ENCODE peak calls at places on chromosome 9, in six cellular contexts. I is CD4-positive, alpha-beta memory T cell; M is upper lobe of left lung; O is heart left ventricle; F is CD4-positive, CD25-positive, alpha-beta regulatory T cell; K is stomach. P is an unnamed sample.

GRCh38 chr9:114156658-114157421 is 1.5 kb downstream of the COL27A1 start:
- DNase-seq in F (no peak), M (peak; percentile 54), I (no peak), O (peak; percentile 67), K (peak; percentile 45), P (peak; percentile 43)

GRCh38 chr9:87500491-87500890 is 2.8 kb downstream of the DAPK1 start:
- DNase-seq in M (no peak), K (no peak), I (no peak), F (no peak), O (no peak), P (no peak)

GRCh38 chr9:81320909-81321482 is 368.4 kb downstream of the TLE1 start:
- DNase-seq in O (no peak), I (no peak), M (no peak), F (no peak), K (no peak), P (no peak)

GRCh38 chr9:71349218-71349617 is 227.8 kb upstream of the TRPM3 start:
- DNase-seq in K (no peak), F (no peak), I (no peak), M (no peak), O (no peak), P (no peak)

GRCh38 chr9:4226331-4227250 is 73.3 kb downstream of the GLIS3 start:
- DNase-seq in K (no peak), M (no peak), O (no peak), F (no peak), I (no peak), P (no peak)

GRCh38 chr9:37032713-37033112 is 1.4 kb downstream of the PAX5 start:
- DNase-seq in I (no peak), O (no peak), K (no peak), F (no peak), M (no peak), P (no peak)

GRCh38 chr9:71765693-71766092 is 2.6 kb downstream of the CEMIP2 start:
- DNase-seq in I (no peak), F (no peak), O (no peak), M (no peak), K (no peak), P (no peak)

GRCh38 chr9:116952434-116952805 is 265.3 kb downstream of the TRIM32 start:
- DNase-seq in I (no peak), M (no peak), O (no peak), F (no peak), K (no peak), P (no peak)

GRCh38 chr9:22682536-22683392 is 236.1 kb downstream of the DMRTA1 start:
- DNase-seq in M (no peak), K (no peak), I (no peak), F (no peak), O (no peak), P (no peak)

GRCh38 chr9:1049641-1050040 is 516 bp upstream of the DMRT2 start:
- DNase-seq in K (no peak), F (no peak), I (no peak), O (no peak), M (no peak), P (no peak)

GRCh38 chr9:19379697-19380046 is 364 bp downstream of the RPS6 start:
- DNase-seq in I (no peak), M (peak; percentile 26), K (no peak), F (no peak), O (no peak), P (no peak)

GRCh38 chr9:84322830-84323229 is 17.7 kb downstream of the SLC28A3 start:
- DNase-seq in F (no peak), I (no peak), M (no peak), O (no peak), K (no peak), P (no peak)

GRCh38 chr9:12922209-12922914 is 147.5 kb downstream of the LURAP1L start:
- DNase-seq in F (no peak), M (no peak), I (no peak), O (no peak), K (no peak), P (no peak)

GRCh38 chr9:86545085-86545484 is 190.9 kb upstream of the TUT7 start:
- DNase-seq in M (no peak), I (no peak), O (no peak), K (no peak), F (no peak), P (no peak)

GRCh38 chr9:100020121-100020780 is 78.5 kb downstream of the ERP44 start:
- DNase-seq in I (no peak), O (no peak), M (no peak), F (no peak), K (no peak), P (no peak)

GRCh38 chr9:79573697-79573976 is 1.9 kb downstream of the TLE4 start:
- DNase-seq in F (peak; percentile 23), M (no peak), O (no peak), I (no peak), K (no peak), P (no peak)

GRCh38 chr9:8456327-8456726 is 656.7 kb upstream of the DMAC1 start:
- DNase-seq in O (no peak), M (no peak), F (no peak), K (no peak), I (no peak), P (no peak)

GRCh38 chr9:3506164-3506563 is 19.6 kb downstream of the RFX3 start:
- DNase-seq in K (no peak), I (no peak), O (no peak), M (no peak), F (no peak), P (no peak)

GRCh38 chr9:19387317-19387716 is 7.3 kb upstream of the RPS6 start:
- DNase-seq in F (no peak), I (no peak), M (no peak), O (no peak), K (no peak), P (no peak)

DNA sequence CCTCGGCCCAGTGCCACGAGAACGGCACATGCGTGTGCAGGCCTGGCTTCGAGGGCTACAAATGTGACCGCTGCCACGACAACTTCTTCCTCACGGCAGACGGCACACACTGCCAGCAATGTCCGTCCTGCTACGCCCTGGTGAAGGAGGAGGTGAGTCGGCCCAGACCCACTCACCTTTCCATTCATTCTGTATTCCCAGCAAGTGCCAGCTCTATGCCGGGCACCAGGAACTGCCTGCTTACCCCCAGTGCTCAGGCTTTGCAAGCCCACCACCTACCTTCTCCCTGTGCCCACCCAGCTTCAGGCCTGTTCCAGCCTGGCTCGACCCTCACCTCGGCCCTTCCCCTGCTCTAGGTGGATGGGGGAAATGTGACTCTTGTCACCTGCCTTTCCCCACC is 26.6 kb upstream of the AIF1L start:
- DNase-seq in I (no peak), F (no peak), O (no peak), M (no peak), K (no peak), P (no peak)
- H3K4me3 ChIP-seq in I (no peak overlapping the region), F (no peak overlapping the region), O (no peak overlapping the region), M (no peak overlapping the region), K (no peak overlapping the region), P (no peak overlapping the region)

GRCh38 chr9:101428909-101429308 is 6.7 kb downstream of the ALDOB start:
- DNase-seq in K (no peak), F (no peak), M (no peak), O (no peak), I (no peak), P (no peak)

GRCh38 chr9:101429736-101430135 is 5.8 kb downstream of the ALDOB start:
- DNase-seq in O (no peak), M (no peak), I (no peak), F (no peak), K (no peak), P (no peak)

GRCh38 chr9:101427957-101428655 is 7.5 kb downstream of the ALDOB start:
- DNase-seq in I (no peak), M (no peak), K (no peak), O (no peak), F (no peak), P (no peak)

GRCh38 chr9:101432171-101432570 is 3.4 kb downstream of the ALDOB start:
- DNase-seq in I (no peak), K (no peak), M (no peak), O (no peak), F (no peak), P (no peak)

GRCh38 chr9:101427337-101427736 is 8.2 kb downstream of the ALDOB start:
- DNase-seq in I (no peak), K (no peak), F (no peak), M (no peak), O (no peak), P (no peak)
- H3K36me3 ChIP-seq in I (no peaks in the 10 kb centered on the region), K (no peaks in the 10 kb centered on the region), F (no peaks in the 10 kb centered on the region), M (no peaks in the 10 kb centered on the region), O (no peaks in the 10 kb centered on the region), P (no peaks in the 10 kb centered on the region)

GRCh38 chr9:90801175-90801506 is 478 bp upstream of the SYK start:
- DNase-seq in I (no peak), K (no peak), O (no peak), M (no peak), F (no peak), P (no peak)

GRCh38 chr9:90795084-90795483 is 6.5 kb upstream of the SYK start:
- DNase-seq in I (no peak), O (no peak), F (no peak), M (no peak), K (no peak), P (no peak)

GRCh38 chr9:90799271-90799860 is 2.3 kb upstream of the SYK start:
- DNase-seq in I (no peak), O (no peak), K (no peak), F (no peak), M (no peak), P (no peak)

GRCh38 chr9:90793729-90794128 is 7.9 kb upstream of the SYK start:
- DNase-seq in M (no peak), F (no peak), I (no peak), O (no peak), K (no peak), P (no peak)

DNA sequence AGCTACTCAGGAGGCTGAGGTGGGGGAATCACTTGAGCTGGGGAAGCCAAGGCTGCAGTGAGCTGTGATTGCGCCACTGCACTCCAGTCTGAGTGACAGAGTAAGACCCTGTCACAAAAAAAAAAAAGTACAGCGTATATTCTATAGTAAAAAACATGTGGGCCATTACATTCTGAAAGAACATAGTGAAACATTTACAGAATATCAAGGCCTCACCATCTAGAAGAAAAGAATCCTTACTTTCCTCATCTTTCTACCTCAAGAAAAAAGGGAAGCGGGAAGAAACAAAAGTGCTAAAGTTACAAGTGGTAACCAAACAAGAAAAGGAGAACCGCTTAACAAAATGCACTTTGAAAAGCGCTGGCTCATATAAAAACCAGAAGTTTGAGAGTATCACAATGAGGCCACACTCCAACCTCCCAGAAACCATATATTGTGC is 5.7 kb upstream of the SYK start:
- DNase-seq in K (no peak), O (no peak), M (peak; percentile 66), F (no peak), I (no peak), P (no peak)
- H3K4me1 ChIP-seq in K (no peaks in the 10 kb centered on the region), O (no peaks in the 10 kb centered on the region), M (peaks cover 13% of the 10 kb centered on the region), F (no peaks in the 10 kb centered on the region), I (no peaks in the 10 kb centered on the region), P (no peaks in the 10 kb centered on the region)

GRCh38 chr9:14309403-14309802 is 4.5 kb downstream of the NFIB start:
- DNase-seq in I (no peak), F (no peak), K (no peak), O (no peak), M (no peak), P (no peak)
- H3K4me3 ChIP-seq in I (no peak overlapping the region), F (no peak overlapping the region), K (peak overlapping the region; percentile 70), O (peak overlapping the region; percentile 5), M (peak overlapping the region; percentile 74), P (no peak overlapping the region)

DNA sequence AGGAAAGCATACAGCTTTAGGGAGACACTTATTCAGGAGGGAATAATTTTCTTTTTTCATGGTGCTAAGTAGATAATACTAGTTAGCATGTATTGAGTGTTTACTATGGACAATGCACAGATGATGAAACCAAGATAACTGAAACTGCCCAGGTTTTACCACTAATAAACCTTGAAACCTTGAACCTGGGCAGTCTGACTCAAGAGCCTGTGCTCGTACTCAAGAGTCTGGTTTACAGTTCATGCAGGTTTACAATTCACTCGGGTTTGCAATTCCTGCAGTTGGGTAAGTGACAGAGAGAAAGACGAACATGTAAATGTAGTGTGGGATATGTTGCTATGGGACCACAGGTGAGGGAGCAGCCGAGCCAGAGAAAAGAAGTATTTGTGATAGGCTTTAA is 28.2 kb downstream of the NUP214 start:
- DNase-seq in M (no peak), F (no peak), O (no peak), I (no peak), K (no peak), P (no peak)
- H3K36me3 ChIP-seq in M (peaks cover 63% of the 10 kb centered on the region), F (peaks cover 75% of the 10 kb centered on the region), O (peaks cover 94% of the 10 kb centered on the region), I (peaks cover 61% of the 10 kb centered on the region), K (peaks cover 90% of the 10 kb centered on the region), P (peaks cover 10% of the 10 kb centered on the region)